ENCODE peak calls at places on chromosome 14, in nine cellular contexts. C, I, W, Q, P, E, B, G and K are unnamed samples.

GRCh38 chr14:59463773-59464650 is 1.2 kb downstream of the GPR135 start:
- DNase-seq in C (no peak), I (no peak), W (peak; percentile 47), Q (peak; percentile 17), P (no peak), E (no peak), B (no peak), G (peak; percentile 19), K (peak; percentile 81)

GRCh38 chr14:73055251-73055650 is 3.1 kb upstream of the RBM25 start:
- DNase-seq in C (no peak), I (no peak), W (no peak), Q (no peak), P (no peak), E (no peak), B (no peak), G (no peak), K (no peak)

GRCh38 chr14:96146131-96146771 is 58.4 kb upstream of the BDKRB2 start:
- DNase-seq in C (no peak), I (no peak), W (no peak), Q (no peak), P (no peak), E (no peak), B (peak; percentile 58), G (no peak), K (no peak)

GRCh38 chr14:45199246-45199645 is 53.8 kb downstream of the MIS18BP1 start:
- DNase-seq in C (no peak), I (no peak), W (no peak), Q (no peak), P (no peak), E (no peak), B (peak; percentile 51), G (no peak), K (no peak)

GRCh38 chr14:100096656-100097055 is 31.4 kb downstream of the EVL start:
- DNase-seq in C (no peak), I (no peak), W (no peak), Q (no peak), P (no peak), E (no peak), B (peak; percentile 36), G (no peak), K (no peak)

GRCh38 chr14:67856806-67857205 is 37.2 kb downstream of the RAD51B start:
- DNase-seq in C (no peak), I (no peak), W (no peak), Q (no peak), P (no peak), E (no peak), B (no peak), G (no peak), K (no peak)

GRCh38 chr14:67816326-67817009 is at the start of gene ZFYVE26:
- DNase-seq in C (peak; percentile 79), I (peak; percentile 85), W (peak; percentile 89), Q (peak; percentile 97), P (peak; percentile 79), E (peak; percentile 84), B (peak; percentile 96), G (peak; percentile 96), K (peak; percentile 96)

GRCh38 chr14:77482422-77482821 is 16.2 kb downstream of the ISM2 start:
- DNase-seq in C (no peak), I (no peak), W (no peak), Q (no peak), P (no peak), E (no peak), B (no peak), G (no peak), K (no peak)

GRCh38 chr14:104321151-104322130 is 183.1 kb downstream of the KIF26A start:
- DNase-seq in C (no peak), I (no peak), W (no peak), Q (no peak), P (no peak), E (no peak), B (no peak), G (no peak), K (no peak)

GRCh38 chr14:61385002-61385685 is 63.8 kb downstream of the PRKCH start:
- DNase-seq in C (no peak), I (no peak), W (no peak), Q (peak; percentile 26), P (no peak), E (peak; percentile 54), B (no peak), G (no peak), K (no peak)

GRCh38 chr14:68768316-68768715 is 24.6 kb downstream of the ZFP36L1 start:
- DNase-seq in C (no peak), I (no peak), W (no peak), Q (no peak), P (no peak), E (no peak), B (no peak), G (no peak), K (no peak)

GRCh38 chr14:65478596-65478995 is 66.1 kb downstream of the FUT8 start:
- DNase-seq in C (no peak), I (no peak), W (no peak), Q (no peak), P (no peak), E (no peak), B (peak; percentile 64), G (no peak), K (no peak)

GRCh38 chr14:85528882-85529585 is 910 bp upstream of the FLRT2 start:
- DNase-seq in C (no peak), I (no peak), W (no peak), Q (no peak), P (peak; percentile 5), E (no peak), B (peak; percentile 77), G (no peak), K (peak; percentile 27)

GRCh38 chr14:88563845-88564244 is 1.0 kb downstream of the ZC3H14 start:
- DNase-seq in C (no peak), I (no peak), W (no peak), Q (no peak), P (no peak), E (no peak), B (no peak), G (no peak), K (no peak)

GRCh38 chr14:88556581-88556980 is 1.8 kb upstream of the PTPN21 start:
- DNase-seq in C (no peak), I (no peak), W (no peak), Q (no peak), P (no peak), E (no peak), B (no peak), G (no peak), K (no peak)

GRCh38 chr14:88562831-88563686 is at the start of gene ZC3H14:
- DNase-seq in C (peak; percentile 52), I (no peak), W (peak; percentile 96), Q (peak; percentile 83), P (peak; percentile 83), E (peak; percentile 86), B (peak; percentile 88), G (peak; percentile 83), K (peak; percentile 80)

GRCh38 chr14:88562532-88562830 is 356 bp upstream of the ZC3H14 start:
- DNase-seq in C (no peak), I (no peak), W (no peak), Q (no peak), P (no peak), E (no peak), B (no peak), G (no peak), K (no peak)

DNA sequence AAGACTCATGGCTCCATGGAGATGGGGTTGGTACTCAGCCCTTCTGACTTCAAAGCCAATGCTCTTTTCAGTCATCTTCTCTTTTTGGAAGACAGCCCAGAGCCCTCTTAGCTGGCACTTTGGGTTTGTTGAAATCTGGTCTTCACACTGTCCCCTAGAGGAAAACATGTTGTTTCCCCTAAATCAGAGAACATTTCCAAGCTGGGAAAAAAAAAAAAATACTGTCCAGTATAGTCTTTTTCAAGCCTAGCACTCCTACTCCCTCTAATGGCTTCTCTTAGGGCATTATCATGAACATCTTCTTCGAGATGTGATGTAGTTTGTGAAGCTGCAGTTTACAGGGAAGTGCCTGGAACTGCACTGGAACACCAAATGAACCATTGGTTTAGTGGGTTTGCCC is 3.0 kb upstream of the ZC3H14 start:
- DNase-seq in C (peak; percentile 38), I (no peak), W (no peak), Q (no peak), P (no peak), E (no peak), B (peak; percentile 69), G (no peak), K (no peak)
- TF ChIP-seq CTCF in C (peak; percentile 70), I (peak; percentile 52), W (no peak), Q (no peak), P (no peak), E (no peak), B (peak; percentile 52), G (peak; percentile 52), K (no peak)

DNA sequence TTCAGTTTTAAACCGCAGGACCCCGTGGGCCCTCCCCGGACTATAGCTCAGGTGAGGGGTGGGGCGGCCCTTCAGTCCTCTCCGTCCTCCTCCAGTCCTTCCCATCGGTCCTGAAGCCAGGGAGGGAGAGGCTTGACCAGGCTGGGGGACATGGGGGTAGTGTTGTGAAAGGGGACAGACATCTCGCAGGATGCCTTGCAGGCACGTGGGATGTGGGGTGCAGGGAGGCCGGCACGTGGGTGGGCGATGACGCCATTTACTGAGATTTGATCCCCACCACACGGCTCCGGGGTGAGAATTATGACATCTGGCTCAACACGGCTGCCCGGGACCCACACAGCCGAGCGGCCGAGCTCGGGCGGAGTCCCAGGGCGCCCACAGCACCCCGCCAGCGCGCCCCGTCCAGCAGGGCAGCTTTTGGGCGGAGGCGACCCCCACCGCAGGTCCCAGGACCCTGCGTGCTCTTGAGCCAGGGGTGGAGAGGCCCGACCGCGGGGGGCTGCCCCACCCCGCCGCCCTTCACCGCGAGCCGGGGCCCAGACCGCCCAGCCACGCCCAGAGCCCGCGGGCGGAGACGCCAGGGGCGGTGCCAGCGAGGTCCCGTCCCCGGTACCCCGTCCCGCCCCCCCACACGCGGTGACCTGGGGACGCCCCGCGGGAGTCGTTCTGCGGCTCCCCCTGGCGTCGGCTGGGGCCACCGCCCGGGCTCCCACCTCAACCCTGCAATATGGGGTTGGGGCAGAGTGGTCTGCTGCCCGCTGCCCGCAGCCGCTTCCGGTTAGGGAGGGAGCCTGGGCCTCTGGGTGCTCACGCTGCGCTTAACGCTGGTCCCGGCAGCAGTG is 3.3 kb upstream of the EXOC3L4 start:
- DNase-seq in C (no peak), I (no peak), W (peak; percentile 92), Q (peak; percentile 80), P (peak; percentile 38), E (peak; percentile 80), B (peak; percentile 27), G (peak; percentile 61), K (peak; percentile 61)
- TF ChIP-seq CTCF in C (peak; percentile 39), I (peak; percentile 79), W (peak; percentile 73), Q (no peak), P (peak; percentile 52), E (peak; percentile 68), B (peak; percentile 22), G (no peak), K (peak; percentile 36)

GRCh38 chr14:91536327-91536726 is 26.2 kb upstream of the PPP4R3A start:
- DNase-seq in C (no peak), I (no peak), W (no peak), Q (no peak), P (no peak), E (no peak), B (no peak), G (no peak), K (no peak)
- TF ChIP-seq CTCF in C (no peak), I (no peak), W (no peak), Q (no peak), P (no peak), E (no peak), B (no peak), G (no peak), K (no peak)

DNA sequence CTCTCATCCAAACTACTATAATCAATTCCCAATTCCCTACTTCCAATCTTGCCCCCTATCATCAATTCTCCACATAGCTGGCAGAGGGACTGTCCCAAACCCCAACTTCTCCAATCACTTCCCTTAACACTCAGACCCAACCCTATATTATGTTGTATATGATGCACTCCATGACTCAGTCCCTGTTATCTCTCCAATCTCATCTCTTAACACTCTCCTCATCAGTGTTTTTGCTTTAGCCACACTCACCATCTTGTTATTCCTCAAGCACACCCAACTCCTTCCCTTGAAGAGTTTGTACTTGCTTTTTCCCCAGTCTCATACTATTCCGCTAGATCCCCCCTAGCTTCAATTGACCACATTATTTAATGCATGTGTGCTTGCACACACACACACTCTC is 4.9 kb downstream of the RHOJ start:
- DNase-seq in C (no peak), I (no peak), W (no peak), Q (no peak), P (no peak), E (no peak), B (no peak), G (no peak), K (no peak)
- TF ChIP-seq CTCF in C (no peak), I (no peak), W (no peak), Q (no peak), P (no peak), E (no peak), B (no peak), G (no peak), K (no peak)